ENCODE peak calls at places on chromosomes 5 and 9, in five cellular contexts. One of them, this sample, is unnamed.

GRCh38 chr9:136297016-136297691 is 6.7 kb downstream of the CCDC187 start:
- DNase-seq in spleen: no peak
- DNase-seq in MCF 10A: peak
- DNase-seq in right lobe of liver: peak
- DNase-seq in lower leg skin: no peak
- DNase-seq in this sample: peak

GRCh38 chr5:107661650-107662044 is 9.1 kb downstream of the EFNA5 start:
- DNase-seq in MCF 10A: no peak
- DNase-seq in spleen: no peak
- DNase-seq in right lobe of liver: no peak
- DNase-seq in lower leg skin: no peak
- DNase-seq in this sample: no peak

GRCh38 chr5:145872486-145872885 is 328 bp downstream of the GRXCR2 start:
- DNase-seq in spleen: no peak
- DNase-seq in lower leg skin: no peak
- DNase-seq in right lobe of liver: no peak
- DNase-seq in MCF 10A: no peak
- DNase-seq in this sample: peak

GRCh38 chr5:59360130-59360555 is 533.4 kb downstream of the PDE4D start:
- DNase-seq in spleen: no peak
- DNase-seq in right lobe of liver: no peak
- DNase-seq in MCF 10A: no peak
- DNase-seq in lower leg skin: no peak
- DNase-seq in this sample: no peak

GRCh38 chr9:75855509-75855908 is 35.0 kb upstream of the PCSK5 start:
- DNase-seq in lower leg skin: no peak
- DNase-seq in MCF 10A: peak
- DNase-seq in right lobe of liver: no peak
- DNase-seq in spleen: no peak
- DNase-seq in this sample: no peak

GRCh38 chr5:1441166-1441865 is 3.9 kb downstream of the SLC6A3 start:
- DNase-seq in MCF 10A: no peak
- DNase-seq in spleen: no peak
- DNase-seq in lower leg skin: peak
- DNase-seq in right lobe of liver: no peak
- DNase-seq in this sample: no peak

GRCh38 chr5:72558383-72558782 is 51.2 kb upstream of the ZNF366 start:
- DNase-seq in right lobe of liver: no peak
- DNase-seq in spleen: no peak
- DNase-seq in lower leg skin: no peak
- DNase-seq in MCF 10A: peak
- DNase-seq in this sample: no peak

GRCh38 chr9:88994820-88995180 is 3.5 kb downstream of the S1PR3 start:
- DNase-seq in lower leg skin: no peak
- DNase-seq in right lobe of liver: no peak
- DNase-seq in spleen: no peak
- DNase-seq in MCF 10A: no peak
- DNase-seq in this sample: no peak

GRCh38 chr9:22413884-22414283 is 32.7 kb upstream of the DMRTA1 start:
- DNase-seq in MCF 10A: no peak
- DNase-seq in right lobe of liver: no peak
- DNase-seq in spleen: no peak
- DNase-seq in lower leg skin: no peak
- DNase-seq in this sample: no peak

GRCh38 chr5:89878140-89878570 is 531.4 kb downstream of the CETN3 start:
- DNase-seq in right lobe of liver: no peak
- DNase-seq in MCF 10A: peak
- DNase-seq in spleen: no peak
- DNase-seq in lower leg skin: no peak
- DNase-seq in this sample: no peak

GRCh38 chr9:113985968-113986585 is 92.0 kb downstream of the AMBP start:
- DNase-seq in lower leg skin: no peak
- DNase-seq in MCF 10A: no peak
- DNase-seq in spleen: no peak
- DNase-seq in right lobe of liver: no peak
- DNase-seq in this sample: no peak

GRCh38 chr9:88173378-88173999 is 35.2 kb upstream of the SPATA31C2 start:
- DNase-seq in lower leg skin: no peak
- DNase-seq in spleen: no peak
- DNase-seq in MCF 10A: peak
- DNase-seq in right lobe of liver: peak
- DNase-seq in this sample: no peak

GRCh38 chr5:84821924-84822323 is 437.2 kb upstream of the EDIL3 start:
- DNase-seq in MCF 10A: no peak
- DNase-seq in spleen: no peak
- DNase-seq in right lobe of liver: no peak
- DNase-seq in lower leg skin: no peak
- DNase-seq in this sample: no peak

GRCh38 chr5:78518365-78519197 is 130.0 kb downstream of the LHFPL2 start:
- DNase-seq in lower leg skin: no peak
- DNase-seq in right lobe of liver: no peak
- DNase-seq in spleen: no peak
- DNase-seq in MCF 10A: peak
- DNase-seq in this sample: peak

GRCh38 chr5:154972476-154973080 is 31.7 kb downstream of the MRPL22 start:
- DNase-seq in right lobe of liver: no peak
- DNase-seq in spleen: no peak
- DNase-seq in MCF 10A: peak
- DNase-seq in lower leg skin: no peak
- DNase-seq in this sample: no peak

GRCh38 chr5:57442080-57442839 is 40.4 kb downstream of the ACTBL2 start:
- DNase-seq in MCF 10A: peak
- DNase-seq in lower leg skin: no peak
- DNase-seq in spleen: no peak
- DNase-seq in right lobe of liver: no peak
- DNase-seq in this sample: no peak

GRCh38 chr5:25975881-25976280 is 1062.5 kb downstream of the CDH9 start:
- DNase-seq in right lobe of liver: no peak
- DNase-seq in spleen: no peak
- DNase-seq in MCF 10A: no peak
- DNase-seq in lower leg skin: no peak
- DNase-seq in this sample: no peak

GRCh38 chr9:113361304-113362018 is 12.1 kb downstream of the BSPRY start:
- DNase-seq in right lobe of liver: no peak
- DNase-seq in spleen: no peak
- DNase-seq in lower leg skin: peak
- DNase-seq in MCF 10A: no peak
- DNase-seq in this sample: no peak

GRCh38 chr5:149310947-149311675 is 34.2 kb upstream of the GRPEL2 start:
- DNase-seq in lower leg skin: no peak
- DNase-seq in right lobe of liver: no peak
- DNase-seq in spleen: no peak
- DNase-seq in MCF 10A: peak
- DNase-seq in this sample: no peak

GRCh38 chr5:52469835-52470234 is 317.9 kb upstream of the ITGA1 start:
- DNase-seq in lower leg skin: no peak
- DNase-seq in right lobe of liver: no peak
- DNase-seq in spleen: no peak
- DNase-seq in MCF 10A: no peak
- DNase-seq in this sample: no peak

GRCh38 chr5:146888341-146888978 is 9.9 kb upstream of the PPP2R2B start:
- DNase-seq in MCF 10A: no peak
- DNase-seq in spleen: no peak
- DNase-seq in right lobe of liver: no peak
- DNase-seq in lower leg skin: no peak
- DNase-seq in this sample: no peak

GRCh38 chr9:14428781-14429230 is 114.9 kb upstream of the NFIB start:
- DNase-seq in spleen: no peak
- DNase-seq in right lobe of liver: peak
- DNase-seq in lower leg skin: peak
- DNase-seq in MCF 10A: peak
- DNase-seq in this sample: peak
- TF ChIP-seq CTCF in spleen: peak
- TF ChIP-seq CTCF in right lobe of liver: peak
- TF ChIP-seq CTCF in lower leg skin: no peak
- TF ChIP-seq CTCF in MCF 10A: peak
- TF ChIP-seq CTCF in this sample: peak

DNA sequence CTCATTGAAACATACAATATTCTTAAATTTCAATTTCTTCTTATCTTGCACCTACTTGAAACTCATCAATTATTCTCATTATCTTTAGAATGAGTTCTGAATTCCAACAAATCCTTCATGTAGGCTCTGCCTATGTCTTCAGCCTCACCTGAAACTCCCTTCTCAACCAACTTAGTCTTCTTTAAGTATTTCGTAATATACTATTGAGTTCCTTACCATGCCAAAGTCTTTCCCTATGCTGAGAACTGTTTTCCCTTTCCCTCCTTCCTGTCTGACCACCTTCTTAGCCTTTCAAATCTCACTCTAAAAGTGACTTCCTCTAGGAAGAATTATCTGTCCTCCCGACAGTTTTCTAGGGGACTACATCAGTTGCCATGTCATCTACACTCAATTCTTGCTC is 50.9 kb upstream of the ZFAND5 start:
- DNase-seq in spleen: no peak
- DNase-seq in lower leg skin: no peak
- DNase-seq in right lobe of liver: no peak
- DNase-seq in MCF 10A: no peak
- DNase-seq in this sample: no peak
- TF ChIP-seq CTCF in spleen: no peak
- TF ChIP-seq CTCF in lower leg skin: no peak
- TF ChIP-seq CTCF in right lobe of liver: no peak
- TF ChIP-seq CTCF in MCF 10A: no peak
- TF ChIP-seq CTCF in this sample: no peak

GRCh38 chr5:38755171-38755570 is 90.6 kb upstream of the OSMR start:
- DNase-seq in MCF 10A: peak
- DNase-seq in lower leg skin: no peak
- DNase-seq in right lobe of liver: no peak
- DNase-seq in spleen: no peak
- DNase-seq in this sample: no peak
- TF ChIP-seq CTCF in MCF 10A: no peak
- TF ChIP-seq CTCF in lower leg skin: no peak
- TF ChIP-seq CTCF in right lobe of liver: no peak
- TF ChIP-seq CTCF in spleen: no peak
- TF ChIP-seq CTCF in this sample: no peak

DNA sequence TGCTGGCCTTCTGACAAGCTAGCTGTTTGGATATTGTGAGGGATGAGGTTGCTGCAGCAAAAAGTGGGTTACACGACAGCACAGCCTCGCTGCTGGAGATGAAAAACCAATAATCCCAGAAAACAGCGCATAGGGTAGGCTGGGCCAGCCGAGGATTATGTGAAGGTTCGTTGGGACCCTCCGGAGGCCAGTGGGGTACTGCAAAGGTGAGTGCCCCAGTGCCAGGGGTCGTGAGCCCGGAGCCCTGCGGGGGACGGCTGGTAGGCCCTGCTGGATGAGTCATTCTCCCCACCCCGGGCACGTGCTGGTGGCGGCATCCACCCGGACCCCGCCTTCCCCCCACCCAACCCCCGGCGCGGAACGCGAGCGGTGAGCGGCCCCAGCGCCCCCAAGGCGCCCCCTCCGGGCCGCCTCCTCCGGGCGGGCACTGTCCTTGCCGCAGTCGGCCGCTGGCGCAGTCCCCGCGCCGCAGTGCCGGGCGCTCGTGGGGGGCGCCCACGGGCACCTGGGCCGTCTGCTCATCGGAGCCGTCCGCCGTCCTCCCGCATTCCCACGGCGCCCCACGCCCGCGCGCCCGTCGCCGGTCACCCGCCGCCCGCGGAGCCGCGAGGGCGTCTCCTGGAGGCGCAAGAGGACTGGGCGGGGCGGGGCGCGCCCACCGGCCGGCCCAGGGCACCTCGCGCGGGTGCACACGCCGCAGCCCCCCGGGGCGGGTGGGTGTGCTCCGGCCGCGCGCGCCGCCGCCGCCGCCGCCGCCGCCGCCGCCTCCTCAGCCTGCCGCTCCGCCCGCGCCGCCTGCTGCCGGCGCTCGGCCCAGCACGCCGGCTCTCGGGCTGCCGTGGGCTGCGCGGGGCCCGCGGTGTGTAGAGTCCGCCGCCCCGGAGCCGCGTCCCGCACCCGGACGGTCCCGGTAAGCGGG is at the start of gene PHF24:
- DNase-seq in MCF 10A: no peak
- DNase-seq in right lobe of liver: no peak
- DNase-seq in lower leg skin: peak
- DNase-seq in spleen: peak
- DNase-seq in this sample: no peak
- TF ChIP-seq CTCF in MCF 10A: no peak
- TF ChIP-seq CTCF in right lobe of liver: no peak
- TF ChIP-seq CTCF in lower leg skin: no peak
- TF ChIP-seq CTCF in spleen: no peak
- TF ChIP-seq CTCF in this sample: no peak

GRCh38 chr9:33742519-33742918 is 52.8 kb upstream of the PRSS3 start:
- DNase-seq in right lobe of liver: no peak
- DNase-seq in lower leg skin: no peak
- DNase-seq in MCF 10A: no peak
- DNase-seq in spleen: no peak
- DNase-seq in this sample: no peak
- TF ChIP-seq CTCF in right lobe of liver: peak
- TF ChIP-seq CTCF in lower leg skin: no peak
- TF ChIP-seq CTCF in MCF 10A: no peak
- TF ChIP-seq CTCF in spleen: no peak
- TF ChIP-seq CTCF in this sample: no peak

DNA sequence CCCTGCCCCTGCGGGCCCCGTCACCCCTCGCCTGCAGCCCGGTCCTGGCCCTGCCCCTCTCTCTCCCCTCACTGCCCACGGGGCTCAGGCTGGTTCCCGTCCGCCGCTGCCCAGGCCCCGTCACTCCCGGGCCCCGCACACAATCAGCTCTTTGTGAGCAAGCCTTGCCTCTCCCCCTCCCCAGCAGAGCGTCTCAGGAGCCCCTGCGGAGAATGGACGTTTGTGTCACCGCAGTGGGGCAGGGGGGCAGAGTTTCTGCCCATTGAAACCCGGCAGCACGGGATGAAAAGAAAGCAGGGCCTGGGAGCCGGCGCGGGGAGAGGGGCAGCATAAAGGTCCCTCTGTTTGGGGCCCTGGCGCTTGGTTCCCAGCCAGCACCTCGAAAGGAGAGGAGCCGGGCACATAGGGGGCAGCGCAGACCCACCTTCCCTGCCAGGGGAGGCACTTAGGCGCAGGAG is 13.5 kb upstream of the NUP214 start:
- DNase-seq in MCF 10A: no peak
- DNase-seq in lower leg skin: no peak
- DNase-seq in right lobe of liver: no peak
- DNase-seq in spleen: peak
- DNase-seq in this sample: no peak
- TF ChIP-seq CTCF in MCF 10A: no peak
- TF ChIP-seq CTCF in lower leg skin: no peak
- TF ChIP-seq CTCF in right lobe of liver: no peak
- TF ChIP-seq CTCF in spleen: no peak
- TF ChIP-seq CTCF in this sample: no peak

GRCh38 chr9:13481274-13481673 is 201.8 kb upstream of the MPDZ start:
- DNase-seq in lower leg skin: no peak
- DNase-seq in MCF 10A: no peak
- DNase-seq in spleen: no peak
- DNase-seq in right lobe of liver: no peak
- DNase-seq in this sample: no peak

GRCh38 chr9:13479071-13479470 is 199.6 kb upstream of the MPDZ start:
- DNase-seq in spleen: no peak
- DNase-seq in lower leg skin: no peak
- DNase-seq in right lobe of liver: no peak
- DNase-seq in MCF 10A: no peak
- DNase-seq in this sample: no peak

GRCh38 chr9:13478637-13479036 is 199.1 kb upstream of the MPDZ start:
- DNase-seq in spleen: no peak
- DNase-seq in right lobe of liver: no peak
- DNase-seq in lower leg skin: no peak
- DNase-seq in MCF 10A: no peak
- DNase-seq in this sample: no peak

GRCh38 chr9:13478235-13478634 is 198.7 kb upstream of the MPDZ start:
- DNase-seq in spleen: no peak
- DNase-seq in lower leg skin: no peak
- DNase-seq in right lobe of liver: no peak
- DNase-seq in MCF 10A: no peak
- DNase-seq in this sample: no peak

GRCh38 chr9:13480688-13481087 is 201.2 kb upstream of the MPDZ start:
- DNase-seq in MCF 10A: no peak
- DNase-seq in spleen: no peak
- DNase-seq in lower leg skin: no peak
- DNase-seq in right lobe of liver: no peak
- DNase-seq in this sample: no peak
- TF ChIP-seq CTCF in MCF 10A: no peak
- TF ChIP-seq CTCF in spleen: no peak
- TF ChIP-seq CTCF in lower leg skin: no peak
- TF ChIP-seq CTCF in right lobe of liver: no peak
- TF ChIP-seq CTCF in this sample: no peak

This sample was measured in mucosa of descending colon.